ENCODE peak calls at places on chromosome 18, in five cellular contexts. One of them, this sample, is unnamed.

GRCh38 chr18:41767960-41768359 is 187.1 kb upstream of the PIK3C3 start:
- DNase-seq in AG08396: no peak
- DNase-seq in neuronal stem cell: no peak
- DNase-seq in choroid plexus epithelial cell: peak
- DNase-seq in effector memory CD8-positive, alpha-beta T cell: no peak
- DNase-seq in this sample: no peak

GRCh38 chr18:55588876-55589595 is 1.0 kb upstream of the TCF4 start:
- DNase-seq in AG08396: no peak
- DNase-seq in neuronal stem cell: no peak
- DNase-seq in effector memory CD8-positive, alpha-beta T cell: no peak
- DNase-seq in choroid plexus epithelial cell: peak
- DNase-seq in this sample: no peak

GRCh38 chr18:6624271-6624670 is 105.2 kb upstream of the ARHGAP28 start:
- DNase-seq in AG08396: peak
- DNase-seq in choroid plexus epithelial cell: peak
- DNase-seq in effector memory CD8-positive, alpha-beta T cell: no peak
- DNase-seq in neuronal stem cell: no peak
- DNase-seq in this sample: no peak

GRCh38 chr18:10312316-10313015 is 142.0 kb upstream of the APCDD1 start:
- DNase-seq in neuronal stem cell: no peak
- DNase-seq in AG08396: peak
- DNase-seq in effector memory CD8-positive, alpha-beta T cell: no peak
- DNase-seq in choroid plexus epithelial cell: no peak
- DNase-seq in this sample: no peak

GRCh38 chr18:36809590-36810381 is 19.0 kb downstream of the TPGS2 start:
- DNase-seq in neuronal stem cell: peak
- DNase-seq in choroid plexus epithelial cell: peak
- DNase-seq in effector memory CD8-positive, alpha-beta T cell: peak
- DNase-seq in AG08396: peak
- DNase-seq in this sample: peak

GRCh38 chr18:50751947-50752346 is 67.9 kb downstream of the MRO start:
- DNase-seq in choroid plexus epithelial cell: no peak
- DNase-seq in effector memory CD8-positive, alpha-beta T cell: no peak
- DNase-seq in AG08396: no peak
- DNase-seq in neuronal stem cell: no peak
- DNase-seq in this sample: no peak

GRCh38 chr18:55376387-55376786 is 211.6 kb downstream of the TCF4 start:
- DNase-seq in AG08396: no peak
- DNase-seq in choroid plexus epithelial cell: no peak
- DNase-seq in neuronal stem cell: no peak
- DNase-seq in effector memory CD8-positive, alpha-beta T cell: no peak
- DNase-seq in this sample: no peak

GRCh38 chr18:57077786-57078552 is 68.9 kb upstream of the BOD1L2 start:
- DNase-seq in AG08396: no peak
- DNase-seq in effector memory CD8-positive, alpha-beta T cell: peak
- DNase-seq in choroid plexus epithelial cell: no peak
- DNase-seq in neuronal stem cell: no peak
- DNase-seq in this sample: no peak

GRCh38 chr18:44130365-44130942 is 550.2 kb upstream of the SETBP1 start:
- DNase-seq in effector memory CD8-positive, alpha-beta T cell: no peak
- DNase-seq in neuronal stem cell: peak
- DNase-seq in choroid plexus epithelial cell: peak
- DNase-seq in AG08396: peak
- DNase-seq in this sample: peak

This sample was measured in body of pancreas.